ENCODE peak calls at places on chromosomes 11 and 22, in four cellular contexts. M is GM12891, Z is K562, P is GM12878. N is an unnamed sample.

GRCh38 chr11:125418396-125418795 is 77.7 kb downstream of the FEZ1 start:
- DNase-seq in M (no peak), P (no peak), Z (no peak), N (no peak)

GRCh38 chr11:10298342-10298741 is 4.3 kb upstream of the SBF2 start:
- DNase-seq in M (no peak), Z (no peak), P (peak; percentile 66), N (peak; percentile 65)

GRCh38 chr11:62444271-62444833 is 25.5 kb downstream of the SCGB1A1 start:
- DNase-seq in Z (no peak), P (peak; percentile 16), M (no peak), N (no peak)

GRCh38 chr11:72078477-72078876 is 1.9 kb downstream of the NUMA1 start:
- DNase-seq in Z (no peak), M (no peak), P (no peak), N (no peak)

GRCh38 chr11:122235615-122236014 is 119.6 kb upstream of the BLID start:
- DNase-seq in P (no peak), Z (no peak), M (no peak), N (no peak)

GRCh38 chr22:41825376-41825775 is 7.5 kb upstream of the SREBF2 start:
- DNase-seq in M (no peak), P (no peak), Z (no peak), N (no peak)

GRCh38 chr22:23862103-23862502 is 4.4 kb downstream of the SLC2A11 start:
- DNase-seq in Z (peak; percentile 14), P (no peak), M (no peak), N (peak; percentile 60)

GRCh38 chr11:126257764-126258163 is 10.9 kb downstream of the SRPRA start:
- DNase-seq in Z (no peak), P (no peak), M (no peak), N (no peak)

GRCh38 chr11:14052198-14052597 is 89.7 kb downstream of the SPON1 start:
- DNase-seq in Z (no peak), P (no peak), M (no peak), N (no peak)

GRCh38 chr11:78690588-78690987 is 115.9 kb upstream of the NARS2 start:
- DNase-seq in Z (no peak), M (no peak), P (no peak), N (no peak)

GRCh38 chr11:15446315-15446714 is 331.6 kb downstream of the INSC start:
- DNase-seq in Z (no peak), P (no peak), M (no peak), N (no peak)

GRCh38 chr22:20087319-20088262 is 7.5 kb downstream of the DGCR8 start:
- DNase-seq in M (no peak), Z (no peak), P (no peak), N (no peak)

GRCh38 chr11:100574894-100575769 is 112.0 kb upstream of the ARHGAP42 start:
- DNase-seq in Z (no peak), P (no peak), M (no peak), N (no peak)

GRCh38 chr11:63870351-63871197 is 31.7 kb downstream of the MARK2 start:
- DNase-seq in M (no peak), Z (no peak), P (no peak), N (no peak)

DNA sequence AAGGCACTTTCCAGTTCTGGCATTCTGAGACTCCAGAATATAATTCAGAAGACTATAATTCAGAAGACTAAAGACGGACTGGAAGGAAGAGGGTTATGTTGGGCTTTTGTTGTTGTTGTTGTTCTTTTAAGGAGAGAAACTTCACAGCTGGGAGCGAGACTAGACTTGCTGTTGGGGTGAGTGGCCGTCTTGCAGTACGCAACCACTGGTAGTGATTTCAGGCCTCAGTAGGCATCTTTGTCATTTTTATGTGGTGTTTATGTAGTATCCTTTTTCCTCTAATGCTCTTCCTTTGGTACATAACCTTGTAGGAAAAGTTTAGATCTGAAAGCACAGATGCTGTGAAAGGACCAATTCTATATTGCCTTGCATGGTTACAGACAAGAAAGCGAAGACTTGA is 107.7 kb downstream of the ATXN10 start:
- DNase-seq in Z (no peak), M (no peak), P (no peak), N (no peak)
- TF ChIP-seq SPI1 in Z (no peak), M (no peak), P (no peak), N (no peak)

DNA sequence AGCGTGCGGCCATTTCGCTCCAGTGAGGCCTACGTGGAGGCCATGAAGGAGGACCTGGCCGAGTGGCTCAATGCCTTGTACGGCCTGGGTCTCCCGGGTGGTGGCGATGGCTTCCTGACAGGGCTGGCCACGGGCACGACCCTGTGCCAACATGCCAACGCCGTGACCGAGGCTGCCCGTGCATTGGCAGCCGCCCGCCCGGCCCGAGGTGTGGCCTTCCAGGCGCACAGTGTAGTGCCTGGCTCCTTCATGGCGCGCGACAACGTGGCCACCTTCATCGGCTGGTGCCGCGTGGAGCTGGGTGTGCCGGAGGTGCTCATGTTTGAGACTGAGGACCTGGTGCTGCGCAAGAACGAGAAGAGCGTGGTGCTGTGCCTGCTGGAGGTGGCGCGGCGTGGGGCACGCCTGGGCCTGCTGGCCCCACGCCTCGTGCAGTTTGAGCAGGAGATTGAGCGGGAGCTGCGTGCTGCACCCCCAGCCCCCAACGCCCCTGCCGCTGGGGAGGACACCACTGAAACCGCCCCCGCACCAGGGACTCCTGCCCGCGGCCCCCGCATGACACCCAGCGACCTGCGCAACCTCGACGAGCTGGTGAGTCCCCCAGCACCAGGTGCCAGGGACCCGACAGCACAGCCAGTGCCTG is 1.8 kb downstream of the GAS2L1 start:
- DNase-seq in P (no peak), Z (no peak), M (no peak), N (no peak)
- TF ChIP-seq SPI1 in P (no peak), Z (no peak), M (no peak), N (no peak)

DNA sequence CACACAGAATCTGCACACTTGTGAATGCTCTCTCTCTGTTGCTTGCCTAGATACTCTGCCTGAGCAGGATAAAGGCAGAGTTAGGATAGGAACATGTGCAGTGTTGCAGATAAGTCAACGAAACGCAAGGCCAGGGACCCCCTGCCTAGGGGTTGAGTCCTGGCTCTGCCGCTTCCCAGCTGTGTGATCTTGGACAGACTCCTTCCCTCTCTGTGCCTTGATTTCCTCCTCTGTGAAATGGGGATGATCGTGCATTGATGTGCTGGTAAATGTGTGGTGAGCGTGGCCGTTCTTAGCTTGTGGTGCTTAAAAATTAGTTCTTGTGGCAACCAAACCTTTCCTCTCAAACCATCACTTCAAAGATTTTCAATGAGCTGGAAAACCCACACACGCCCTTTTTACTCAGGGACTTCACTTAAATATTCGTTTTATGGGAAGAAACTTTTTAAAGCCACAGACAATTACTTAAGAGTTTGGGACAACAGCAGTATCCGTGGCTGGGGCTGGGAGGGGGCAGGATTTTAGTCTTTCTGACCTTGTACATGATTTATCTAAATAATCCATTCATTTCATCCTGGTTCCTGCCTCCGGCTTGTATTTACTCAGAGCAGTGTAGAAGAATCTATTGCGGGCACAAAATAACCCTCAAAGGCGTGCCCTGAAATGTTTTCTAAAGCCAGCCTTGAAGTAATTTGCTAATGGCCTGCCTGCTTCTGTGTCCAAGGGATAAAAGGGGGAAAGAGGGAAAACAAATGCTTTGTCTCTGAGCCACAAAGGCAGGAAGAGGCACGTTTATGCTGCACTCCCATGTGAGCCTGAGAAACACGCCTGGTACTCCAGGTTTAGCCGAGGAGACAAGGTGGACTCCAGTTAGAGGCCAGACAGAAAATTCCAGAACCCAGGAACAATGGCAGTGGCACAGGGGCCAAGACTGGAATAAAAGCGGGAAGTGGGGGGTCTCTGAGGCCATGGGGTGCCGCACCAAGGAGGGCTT is 85.0 kb upstream of the CRYBB3 start:
- DNase-seq in P (no peak), M (no peak), Z (no peak), N (no peak)
- TF ChIP-seq SPI1 in P (no peak), M (no peak), Z (no peak), N (no peak)

DNA sequence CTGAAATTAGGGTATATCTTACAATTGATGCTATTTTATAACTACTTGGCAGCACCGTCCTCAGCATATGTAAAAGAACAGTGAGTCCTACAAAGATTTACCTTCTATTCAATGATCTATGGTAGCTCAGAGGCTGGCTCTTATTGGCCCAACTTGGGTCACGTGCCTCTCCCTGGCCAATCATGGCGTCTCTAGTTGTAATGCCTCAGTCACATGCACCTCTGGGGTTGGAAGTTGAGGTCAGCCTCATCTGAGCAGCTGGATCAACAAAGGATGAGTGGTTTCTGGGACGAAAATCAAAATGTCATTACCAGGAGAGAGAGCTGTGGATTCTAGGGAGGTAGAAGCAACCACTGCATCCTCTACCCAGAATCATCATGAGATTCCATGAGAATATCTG is 22.9 kb upstream of the ASPHD2 start:
- DNase-seq in M (no peak), Z (no peak), P (no peak), N (no peak)
- TF ChIP-seq SPI1 in M (no peak), Z (no peak), P (no peak), N (no peak)

N was measured in HL-60.